ENCODE peak calls at places on chromosomes 7 and 10, in ten cellular contexts. N is IMR-90, R is upper lobe of right lung, V is Right ventricle myocardium superior, L is right cardiac atrium, E is left ventricle myocardium superior, T is left lung, U is lower lobe of right lung, D is lung, Z is omental fat pad. I is an unnamed sample.

GRCh38 chr10:18414061-18414460 is 237.3 kb downstream of the NSUN6 start:
- ATAC-seq in N (peak; percentile 38), R (peak; percentile 92), V (peak; percentile 78), L (peak; percentile 81), E (peak; percentile 90), T (peak; percentile 95), U (peak; percentile 92), D (peak; percentile 68), Z (no peak), I (no peak)

GRCh38 chr7:150389532-150389816 is 10.3 kb downstream of the ZNF775 start:
- ATAC-seq in N (no peak), R (no peak), V (no peak), L (no peak), E (no peak), T (no peak), U (no peak), D (no peak), Z (no peak), I (no peak)

GRCh38 chr10:100713049-100713858 is 32.1 kb upstream of the PAX2 start:
- ATAC-seq in N (no peak), R (no peak), V (no peak), L (no peak), E (no peak), T (no peak), U (no peak), D (no peak), Z (no peak), I (no peak)

GRCh38 chr7:106246941-106247826 is 37.6 kb downstream of the NAMPT start:
- ATAC-seq in N (no peak), R (no peak), V (no peak), L (peak; percentile 15), E (no peak), T (no peak), U (peak; percentile 25), D (no peak), Z (peak; percentile 5), I (peak; percentile 30)

GRCh38 chr7:114416089-114416990 is 1.7 kb downstream of the FOXP2 start:
- ATAC-seq in N (no peak), R (peak; percentile 58), V (no peak), L (no peak), E (no peak), T (peak; percentile 69), U (no peak), D (no peak), Z (no peak), I (no peak)

GRCh38 chr10:22752272-22752671 is 37.9 kb upstream of the PIP4K2A start:
- ATAC-seq in N (no peak), R (no peak), V (no peak), L (no peak), E (no peak), T (no peak), U (no peak), D (no peak), Z (no peak), I (no peak)

GRCh38 chr10:10642741-10643280 is 374.9 kb upstream of the CELF2 start:
- ATAC-seq in N (peak; percentile 80), R (peak; percentile 97), V (peak; percentile 92), L (peak; percentile 87), E (peak; percentile 92), T (peak; percentile 98), U (peak; percentile 96), D (peak; percentile 79), Z (peak; percentile 48), I (no peak)

GRCh38 chr7:49127359-49127848 is 203.1 kb downstream of the CDC14C start:
- ATAC-seq in N (no peak), R (no peak), V (no peak), L (no peak), E (no peak), T (no peak), U (no peak), D (no peak), Z (no peak), I (no peak)

I was measured in esophagus mucosa.